ENCODE peak calls at places on chromosome 13, in four cellular contexts. Y, V, P and O are unnamed samples.

GRCh38 chr13:23681253-23681652 is 111.0 kb downstream of the TNFRSF19 start:
- DNase-seq in Y (no peak), V (no peak), P (no peak), O (no peak)

GRCh38 chr13:101415358-101416174 is 742 bp downstream of the NALCN start:
- DNase-seq in Y (no peak), V (no peak), P (no peak), O (no peak)

GRCh38 chr13:58994778-58995177 is 1169.0 kb downstream of the DIAPH3 start:
- DNase-seq in Y (no peak), V (no peak), P (no peak), O (no peak)

GRCh38 chr13:114283581-114283980 is 2.2 kb downstream of the UPF3A start:
- DNase-seq in Y (no peak), V (no peak), P (peak), O (no peak)

GRCh38 chr13:50529154-50529882 is 314.2 kb downstream of the DLEU7 start:
- DNase-seq in Y (no peak), V (no peak), P (no peak), O (no peak)

GRCh38 chr13:20489185-20489820 is 36.4 kb downstream of the CRYL1 start:
- DNase-seq in Y (no peak), V (no peak), P (no peak), O (no peak)

GRCh38 chr13:79108914-79109643 is 297.0 kb downstream of the RBM26 start:
- DNase-seq in Y (no peak), V (peak), P (no peak), O (no peak)

GRCh38 chr13:110616103-110617101 is 1.1 kb downstream of the NAXD start:
- DNase-seq in Y (no peak), V (no peak), P (peak), O (no peak)

GRCh38 chr13:88857256-88857655 is 1186.1 kb downstream of the SLITRK5 start:
- DNase-seq in Y (no peak), V (no peak), P (no peak), O (no peak)

GRCh38 chr13:110511509-110512181 is 49.9 kb downstream of the RAB20 start:
- DNase-seq in Y (no peak), V (no peak), P (peak), O (no peak)

GRCh38 chr13:98482476-98483444 is 94.1 kb downstream of the STK24 start:
- DNase-seq in Y (no peak), V (no peak), P (no peak), O (no peak)

GRCh38 chr13:24196593-24197197 is 36.2 kb downstream of the SPATA13 start:
- DNase-seq in Y (no peak), V (no peak), P (no peak), O (no peak)

GRCh38 chr13:41588899-41589298 is 131.5 kb downstream of the RGCC start:
- DNase-seq in Y (no peak), V (no peak), P (peak), O (no peak)

GRCh38 chr13:51435002-51435578 is 17.7 kb downstream of the INTS6 start:
- DNase-seq in Y (no peak), V (no peak), P (no peak), O (no peak)

GRCh38 chr13:48096670-48097069 is 1.8 kb upstream of the MED4 start:
- DNase-seq in Y (peak), V (no peak), P (peak), O (peak)

GRCh38 chr13:59776924-59777690 is 386.6 kb downstream of the DIAPH3 start:
- DNase-seq in Y (no peak), V (peak), P (no peak), O (no peak)

GRCh38 chr13:100470841-100471505 is 117.6 kb downstream of the GGACT start:
- DNase-seq in Y (no peak), V (no peak), P (no peak), O (no peak)

GRCh38 chr13:49444517-49445395 is 682 bp downstream of the SETDB2 start:
- DNase-seq in Y (no peak), V (peak), P (peak), O (no peak)
- TF ChIP-seq SUZ12 in Y (no peak), V (no peak), P (no peak), O (no peak)

GRCh38 chr13:91308299-91308698 is 39.2 kb upstream of the MIR17HG start:
- DNase-seq in Y (no peak), V (no peak), P (no peak), O (no peak)

GRCh38 chr13:91305652-91306051 is 41.8 kb upstream of the MIR17HG start:
- DNase-seq in Y (no peak), V (no peak), P (no peak), O (no peak)

GRCh38 chr13:91311491-91311890 is 36.0 kb upstream of the MIR17HG start:
- DNase-seq in Y (no peak), V (no peak), P (no peak), O (no peak)

GRCh38 chr13:91304740-91305139 is 42.7 kb upstream of the MIR17HG start:
- DNase-seq in Y (no peak), V (no peak), P (no peak), O (no peak)

DNA sequence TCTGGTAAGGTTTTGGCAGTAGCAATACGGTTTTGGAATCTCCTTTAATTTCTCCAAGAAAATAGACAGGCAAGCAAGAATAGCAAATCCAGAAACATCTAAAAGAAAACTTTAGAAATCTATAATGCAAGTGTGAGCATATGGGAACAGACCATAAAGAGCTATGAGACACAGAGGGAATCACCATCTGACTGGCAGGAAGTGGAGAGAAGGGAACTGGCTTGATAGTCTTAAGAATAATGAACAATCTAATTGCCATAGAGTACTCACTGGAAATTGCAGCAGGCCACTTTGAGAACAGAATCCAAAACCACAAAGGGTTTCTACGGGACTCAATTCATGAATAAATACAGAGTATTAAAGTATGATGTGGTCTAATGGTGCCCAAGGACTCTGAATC is 39.6 kb upstream of the MIR17HG start:
- DNase-seq in Y (no peak), V (no peak), P (no peak), O (no peak)
- H3K9ac ChIP-seq in Y (no peak), V (no peak), P (no peak), O (no peak)

GRCh38 chr13:30577381-30577780 is 40.3 kb upstream of the USPL1 start:
- DNase-seq in Y (no peak), V (peak), P (peak), O (no peak)

GRCh38 chr13:30584332-30584731 is 33.4 kb upstream of the USPL1 start:
- DNase-seq in Y (no peak), V (no peak), P (no peak), O (no peak)

GRCh38 chr13:30580852-30581502 is 36.7 kb upstream of the USPL1 start:
- DNase-seq in Y (no peak), V (no peak), P (no peak), O (no peak)

GRCh38 chr13:30585748-30586262 is 31.9 kb upstream of the USPL1 start:
- DNase-seq in Y (no peak), V (no peak), P (no peak), O (no peak)

GRCh38 chr13:30581582-30581981 is 36.1 kb upstream of the USPL1 start:
- DNase-seq in Y (no peak), V (no peak), P (peak), O (no peak)
- TF ChIP-seq SUZ12 in Y (no peak), V (no peak), P (no peak), O (no peak)

GRCh38 chr13:40191186-40191980 is 475.1 kb downstream of the FOXO1 start:
- DNase-seq in Y (no peak), V (no peak), P (no peak), O (no peak)
- H3K9ac ChIP-seq in Y (no peak), V (no peak), P (no peak), O (no peak)

GRCh38 chr13:39663508-39663907 is 8.0 kb downstream of the COG6 start:
- DNase-seq in Y (no peak), V (no peak), P (no peak), O (no peak)
- TF ChIP-seq SUZ12 in Y (no peak), V (no peak), P (no peak), O (no peak)

DNA sequence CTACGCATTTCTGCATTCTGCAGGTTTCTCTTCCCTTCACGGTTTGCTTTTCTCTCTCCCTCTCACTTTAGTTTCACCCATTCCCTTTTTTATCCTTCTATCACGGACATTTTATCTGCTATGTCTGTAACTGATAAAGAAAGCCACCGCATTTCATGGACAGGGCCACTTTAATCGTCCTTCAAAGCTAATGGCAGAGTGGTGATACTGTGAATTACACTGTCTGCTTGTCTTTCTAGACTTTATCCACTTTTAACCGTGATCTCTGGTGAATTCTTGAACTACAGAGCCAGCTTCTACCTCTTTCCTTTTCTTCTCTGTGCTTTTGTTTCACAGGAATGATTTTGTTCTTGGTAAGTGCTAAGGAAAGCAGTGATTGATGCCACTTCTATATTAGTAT is 760.4 kb downstream of the PCDH9 start:
- DNase-seq in Y (no peak), V (no peak), P (no peak), O (no peak)
- H3K9ac ChIP-seq in Y (no peak), V (no peak), P (no peak), O (no peak)

DNA sequence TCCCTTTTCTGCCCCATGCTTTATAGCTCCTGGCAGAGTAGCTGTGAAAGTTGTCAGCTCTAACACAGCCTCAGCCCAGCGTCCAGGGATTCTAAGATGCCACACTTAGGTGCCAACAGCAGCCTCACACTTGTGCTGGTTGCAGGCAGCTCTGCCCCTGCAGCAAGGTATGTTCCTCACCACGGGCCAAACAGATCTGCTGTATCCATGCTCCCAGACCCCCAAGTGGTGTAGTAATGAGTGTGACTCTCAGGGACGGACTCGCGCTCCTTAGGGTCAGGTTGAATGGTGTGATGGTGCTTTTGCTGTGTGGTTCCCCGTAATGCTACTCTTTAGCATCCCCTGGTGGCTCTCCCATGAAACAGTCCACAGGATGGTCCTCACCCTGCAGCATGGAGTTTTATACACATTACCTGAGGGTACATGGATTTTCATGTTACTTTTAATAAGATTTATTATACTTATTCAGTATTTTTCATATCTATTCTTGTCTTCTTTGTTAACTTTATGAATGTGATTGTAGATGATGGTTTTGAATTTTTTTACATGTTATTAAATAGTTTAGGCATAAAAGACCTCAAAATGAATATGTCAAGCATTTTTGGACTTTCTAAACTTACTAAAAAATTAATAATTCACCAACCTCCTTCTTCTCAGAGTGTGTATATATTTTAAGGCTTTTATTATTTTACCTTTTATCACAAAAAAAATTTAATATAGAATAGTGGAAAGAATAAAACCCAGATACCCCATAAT is 232.5 kb downstream of the SLC7A1 start:
- DNase-seq in Y (peak), V (peak), P (peak), O (peak)
- TF ChIP-seq SUZ12 in Y (no peak), V (no peak), P (no peak), O (no peak)